ENCODE peak calls at places on chromosome 15, in seven cellular contexts. Z is IMR-90, Y is A549, W is breast epithelium, X is uterus, V is spleen, C is gastrocnemius medialis. F is an unnamed sample.

GRCh38 chr15:71115567-71116351 is 488 bp downstream of the THSD4 start:
- DNase-seq in X (peak), Y (peak), V (no peak), Z (peak), C (no peak), W (peak), F (peak)

GRCh38 chr15:43932907-43933306 is 106.1 kb downstream of the WDR76 start:
- DNase-seq in Y (no peak), Z (no peak), C (no peak), V (no peak), W (no peak), X (no peak), F (no peak)

GRCh38 chr15:41992803-41993190 is 20.4 kb upstream of the EHD4 start:
- DNase-seq in C (no peak), X (no peak), Y (no peak), Z (no peak), V (no peak), W (no peak), F (no peak)

GRCh38 chr15:69554321-69554961 is 101.8 kb downstream of the RPLP1 start:
- DNase-seq in Y (peak), Z (peak), C (no peak), V (no peak), W (no peak), X (no peak), F (peak)

GRCh38 chr15:45285413-45285812 is 33.4 kb downstream of the SLC28A2 start:
- DNase-seq in V (no peak), W (no peak), X (no peak), C (no peak), Z (no peak), Y (no peak), F (no peak)

GRCh38 chr15:64828985-64829384 is 3.5 kb upstream of the PIF1 start:
- DNase-seq in V (no peak), Z (peak), W (no peak), C (no peak), Y (no peak), X (no peak), F (no peak)

GRCh38 chr15:100681335-100681746 is 79.0 kb downstream of the ASB7 start:
- DNase-seq in Y (no peak), X (no peak), Z (no peak), W (no peak), V (no peak), C (peak), F (no peak)

GRCh38 chr15:69914960-69915359 is 182.8 kb downstream of the TLE3 start:
- DNase-seq in Z (no peak), W (no peak), V (no peak), C (no peak), Y (no peak), X (no peak), F (no peak)

GRCh38 chr15:81254277-81255265 is 57.9 kb downstream of the IL16 start:
- DNase-seq in V (no peak), C (no peak), X (no peak), Y (no peak), Z (peak), W (no peak), F (no peak)

GRCh38 chr15:101131489-101132389 is 120.1 kb downstream of the CHSY1 start:
- DNase-seq in W (no peak), Z (no peak), V (peak), X (no peak), Y (no peak), C (no peak), F (no peak)

GRCh38 chr15:64426845-64427465 is 33.4 kb upstream of the ZNF609 start:
- DNase-seq in V (no peak), Y (peak), C (no peak), X (no peak), Z (peak), W (no peak), F (no peak)

GRCh38 chr15:25545017-25545416 is 106.2 kb upstream of the UBE3A start:
- DNase-seq in C (no peak), Z (peak), Y (no peak), X (no peak), V (no peak), W (no peak), F (no peak)

GRCh38 chr15:36422631-36423030 is 156.8 kb upstream of the CDIN1 start:
- DNase-seq in W (no peak), Z (no peak), Y (no peak), V (no peak), X (no peak), C (no peak), F (no peak)

GRCh38 chr15:31256385-31257265 is 70.0 kb upstream of the KLF13 start:
- DNase-seq in W (no peak), Y (no peak), V (peak), C (no peak), Z (no peak), X (no peak), F (no peak)

GRCh38 chr15:50794102-50794501 is 28.6 kb upstream of the SPPL2A start:
- DNase-seq in W (no peak), Z (no peak), V (no peak), C (no peak), Y (no peak), X (no peak), F (no peak)

DNA sequence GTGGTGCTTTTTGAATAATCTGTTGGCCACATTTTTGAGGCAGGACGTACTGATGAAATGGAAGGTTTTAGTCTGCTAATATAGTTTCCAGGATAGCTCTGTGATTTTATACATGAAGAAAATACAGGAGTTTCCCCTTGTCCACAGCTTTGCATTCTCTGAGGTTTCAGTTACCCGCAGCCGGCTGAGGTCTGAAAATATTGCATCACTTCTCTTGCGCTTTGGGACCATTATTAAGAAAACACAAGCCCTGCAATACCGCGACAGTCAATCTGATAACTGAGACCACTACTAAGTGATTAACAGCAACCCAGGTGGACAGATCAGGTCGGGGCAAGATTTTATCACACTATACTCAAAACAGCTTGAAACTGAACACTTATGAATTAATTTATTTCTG is 33.0 kb downstream of the BLM start:
- DNase-seq in Y (no peak), C (no peak), V (no peak), X (no peak), Z (no peak), W (no peak), F (no peak)
- TF ChIP-seq POLR2A in Y (no peak), C (no peak), V (no peak), X (no peak), Z (no peak), W (no peak), F (no peak)

DNA sequence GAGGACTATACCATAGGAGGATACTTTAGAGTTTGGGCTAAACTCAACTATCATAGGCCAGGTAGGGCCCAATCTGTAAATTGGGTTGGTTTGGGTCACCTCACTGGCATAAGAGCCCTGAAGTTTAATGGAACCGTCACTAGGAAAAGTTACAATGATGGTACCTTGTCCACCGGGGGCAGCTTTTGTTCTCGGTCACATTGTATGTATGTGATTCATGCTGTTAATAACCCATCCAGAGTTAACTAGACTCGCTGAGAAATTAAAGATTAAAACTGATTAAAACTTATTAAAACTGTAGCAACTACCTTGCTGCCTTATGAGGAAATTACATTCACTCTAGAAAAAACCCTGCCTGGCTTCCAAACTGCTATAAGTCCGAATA is 145.1 kb upstream of the TMCO5A start:
- DNase-seq in C (no peak), V (no peak), Y (no peak), Z (no peak), X (no peak), W (no peak), F (no peak)
- TF ChIP-seq CTCF in C (no peak), V (no peak), Y (no peak), Z (no peak), X (no peak), W (no peak), F (no peak)

GRCh38 chr15:40081691-40082194 is 26.9 kb downstream of the BMF start:
- DNase-seq in V (peak), Y (peak), W (peak), C (peak), X (peak), Z (peak), F (peak)
- TF ChIP-seq POLR2A in V (no peak), Y (no peak), W (no peak), C (peak), X (peak), Z (peak), F (no peak)

GRCh38 chr15:78507831-78508160 is 419 bp downstream of the HYKK start:
- DNase-seq in Y (no peak), V (no peak), W (no peak), C (no peak), X (no peak), Z (no peak), F (no peak)
- TF ChIP-seq CTCF in Y (no peak), V (no peak), W (no peak), C (no peak), X (no peak), Z (no peak), F (no peak)

DNA sequence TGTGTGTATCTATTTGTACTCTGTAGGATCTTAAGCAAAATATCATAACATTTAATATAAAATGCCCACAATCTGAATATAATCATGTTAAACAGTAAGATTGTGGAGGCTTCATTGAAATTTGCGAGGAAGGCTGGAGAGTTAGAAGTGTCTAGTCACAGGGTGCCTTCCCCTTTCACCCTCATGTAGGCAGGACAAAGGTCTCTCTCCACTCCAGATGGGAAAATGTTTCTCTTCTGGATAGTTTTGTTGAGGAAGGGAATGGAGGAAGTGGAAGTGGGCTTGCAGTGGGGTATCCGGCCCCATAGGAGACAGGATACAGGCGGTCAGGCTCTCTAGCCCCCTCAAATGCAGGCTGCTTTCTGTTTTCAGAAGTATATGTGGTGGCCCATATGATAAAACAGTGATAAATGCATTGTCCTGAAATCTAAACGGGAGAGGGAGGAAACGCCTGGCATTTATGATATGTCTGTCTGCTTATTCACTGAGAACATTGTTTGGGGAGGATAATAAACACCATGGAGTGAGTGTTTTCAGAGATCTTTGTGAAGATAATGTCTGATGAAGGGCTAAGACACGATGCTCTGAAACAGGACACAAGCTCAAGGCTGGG is 13.3 kb upstream of the MYZAP start:
- DNase-seq in C (no peak), W (no peak), V (no peak), Z (no peak), X (no peak), Y (no peak), F (no peak)
- TF ChIP-seq POLR2A in C (no peak), W (no peak), V (no peak), Z (no peak), X (no peak), Y (no peak), F (no peak)

DNA sequence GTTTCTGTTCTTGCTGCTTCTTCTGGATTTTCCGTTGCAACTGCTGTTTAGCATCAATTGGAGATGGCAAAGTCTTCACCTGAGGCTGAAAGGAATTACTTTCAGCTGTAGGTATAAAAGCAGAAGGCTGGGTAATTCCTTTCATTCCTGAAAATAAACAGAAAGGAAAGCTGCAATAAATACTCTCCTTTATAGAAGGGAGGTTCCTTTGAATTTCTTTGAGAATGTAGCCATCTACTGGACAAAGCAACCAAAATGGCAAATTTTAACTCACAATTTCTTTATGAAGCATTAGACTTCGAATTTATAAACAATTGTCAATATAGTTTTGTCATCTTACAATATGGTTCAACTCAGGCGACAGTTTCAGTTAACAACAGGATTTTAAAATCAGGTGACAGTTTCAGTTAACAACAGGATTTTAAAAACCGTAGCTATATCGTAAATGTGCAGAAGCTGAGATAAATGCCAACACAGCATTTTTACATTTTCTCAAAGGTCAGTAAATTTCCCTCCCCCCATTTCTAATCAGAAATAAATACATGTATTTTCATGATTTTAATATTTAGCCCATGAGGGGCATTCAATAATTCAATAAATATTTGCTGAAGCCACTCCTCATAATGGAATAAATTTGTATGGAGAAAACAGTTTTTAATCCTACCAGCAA is 105.0 kb upstream of the NEDD4 start:
- DNase-seq in V (no peak), X (no peak), W (no peak), C (no peak), Z (peak), Y (no peak), F (no peak)
- TF ChIP-seq CTCF in V (no peak), X (no peak), W (no peak), C (peak), Z (peak), Y (peak), F (no peak)

GRCh38 chr15:61049003-61049402 is 180.1 kb downstream of the RORA start:
- DNase-seq in Z (no peak), X (peak), W (no peak), V (no peak), Y (no peak), C (no peak), F (no peak)

GRCh38 chr15:61049934-61050333 is 179.2 kb downstream of the RORA start:
- DNase-seq in W (no peak), Z (peak), C (no peak), Y (peak), V (no peak), X (no peak), F (peak)

GRCh38 chr15:61053401-61053800 is 175.7 kb downstream of the RORA start:
- DNase-seq in Y (no peak), W (no peak), V (no peak), X (no peak), Z (no peak), C (no peak), F (no peak)

GRCh38 chr15:61051570-61052031 is 177.5 kb downstream of the RORA start:
- DNase-seq in V (no peak), W (peak), C (peak), Z (peak), Y (peak), X (peak), F (no peak)

DNA sequence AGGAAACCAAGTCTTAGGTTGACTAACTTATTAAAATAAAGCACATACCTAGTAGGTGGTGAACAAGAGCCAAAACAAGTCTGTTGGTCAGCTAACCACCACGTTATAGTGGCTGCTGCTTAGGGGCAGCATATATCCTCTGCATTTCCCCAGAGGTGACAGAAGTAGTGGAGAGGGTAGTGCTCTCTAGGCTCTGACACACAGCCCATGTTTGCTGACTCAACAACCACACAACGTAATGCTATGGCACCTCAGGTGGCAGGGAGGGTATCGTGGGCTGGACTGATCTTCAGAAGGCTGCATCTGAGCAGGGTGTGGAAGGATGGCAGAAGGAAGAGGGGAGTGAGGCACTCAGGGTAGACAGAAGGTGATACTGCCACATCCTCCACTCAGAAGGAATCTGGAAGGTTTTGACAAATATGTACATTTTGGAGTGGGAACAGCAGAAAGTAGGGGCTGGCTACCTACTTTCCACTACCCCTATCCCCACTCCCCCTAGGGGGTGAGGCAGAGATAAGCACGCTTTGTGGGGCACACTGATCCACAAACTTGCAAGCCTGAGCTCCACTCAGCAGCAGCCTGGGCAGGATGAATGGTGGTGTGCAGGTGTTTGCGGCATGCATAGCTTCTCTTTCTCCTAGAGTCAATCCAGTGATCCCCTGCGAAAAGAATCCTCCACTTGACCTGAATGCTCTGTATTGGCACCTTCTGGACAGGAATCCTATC is 178.1 kb downstream of the RORA start:
- DNase-seq in W (no peak), V (no peak), C (no peak), Y (no peak), Z (peak), X (no peak), F (no peak)
- TF ChIP-seq POLR2A in W (no peak), V (no peak), C (no peak), Y (peak), Z (no peak), X (no peak), F (no peak)

F was measured in stomach.